ENCODE peak calls at places on chromosomes 4 and X, in eight cellular contexts. Y, R, M, F, G, B, S and O are unnamed samples.

GRCh38 chrX:53128097-53128749 is 34.3 kb downstream of the KANTR start:
- DNase-seq in G (no peak), S (no peak), F (no peak), Y (no peak), B (no peak), R (no peak), M (no peak), O (no peak)

GRCh38 chr4:184474261-184475095 is at the start of gene IRF2:
- DNase-seq in B (peak), F (peak), G (peak), Y (peak), S (peak), M (peak), R (peak), O (peak)

GRCh38 chr4:55297346-55297745 is 48.7 kb upstream of the SRD5A3 start:
- DNase-seq in G (no peak), B (no peak), R (no peak), F (peak), S (peak), Y (no peak), M (no peak), O (no peak)

GRCh38 chr4:67871867-67872266 is 11.9 kb downstream of the TMPRSS11D start:
- DNase-seq in R (no peak), B (no peak), G (no peak), S (peak), M (peak), F (peak), Y (no peak), O (no peak)

GRCh38 chr4:39576268-39576667 is 49.0 kb upstream of the UGDH start:
- DNase-seq in F (no peak), R (no peak), B (peak), M (no peak), G (no peak), S (no peak), Y (no peak), O (no peak)

GRCh38 chr4:110480031-110480549 is 4.1 kb downstream of the ENPEP start:
- DNase-seq in G (no peak), R (no peak), S (peak), F (no peak), Y (no peak), M (peak), B (no peak), O (no peak)

GRCh38 chr4:88661724-88662123 is 35.9 kb downstream of the NAP1L5 start:
- DNase-seq in Y (no peak), F (no peak), B (no peak), G (no peak), R (no peak), S (peak), M (no peak), O (no peak)

GRCh38 chr4:72931346-72931745 is 138.2 kb downstream of the COX18 start:
- DNase-seq in B (no peak), M (no peak), Y (no peak), F (no peak), G (no peak), S (no peak), R (no peak), O (no peak)

GRCh38 chrX:18577400-18577799 is 94.5 kb downstream of the RS1 start:
- DNase-seq in R (no peak), F (no peak), Y (no peak), S (no peak), B (no peak), M (no peak), G (no peak), O (no peak)

DNA sequence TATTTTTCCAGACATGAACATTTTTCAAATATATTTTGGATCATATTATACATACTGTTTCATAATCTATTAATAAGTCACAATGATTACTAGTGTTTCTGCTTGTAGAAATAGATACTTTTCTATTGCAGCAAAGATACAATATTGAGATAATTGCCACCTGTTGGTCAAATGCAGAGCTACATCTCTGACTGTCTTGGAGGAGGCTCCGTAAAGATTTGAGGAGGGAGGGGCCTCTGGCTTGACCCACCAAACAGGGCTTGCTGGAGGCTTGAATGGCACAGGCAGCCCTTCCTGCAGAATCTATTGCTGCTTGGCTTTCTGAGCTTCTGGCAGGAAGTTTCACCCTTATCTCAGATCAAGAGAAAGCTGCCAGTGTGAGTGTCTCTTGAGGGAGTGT is 99.3 kb upstream of the ARMCX2 start:
- DNase-seq in G (peak), B (peak), Y (peak), R (no peak), F (peak), S (peak), M (peak), O (no peak)
- TF ChIP-seq CTCF in G (peak), B (peak), Y (peak), R (peak), F (peak), S (peak), M (peak), O (peak)

GRCh38 chr4:135256111-135256510 is 1054.5 kb upstream of the PABPC4L start:
- DNase-seq in R (no peak), G (no peak), S (no peak), Y (no peak), B (no peak), M (no peak), F (no peak), O (no peak)
- TF ChIP-seq CTCF in R (no peak), G (no peak), S (no peak), Y (no peak), B (no peak), M (no peak), F (no peak), O (no peak)

DNA sequence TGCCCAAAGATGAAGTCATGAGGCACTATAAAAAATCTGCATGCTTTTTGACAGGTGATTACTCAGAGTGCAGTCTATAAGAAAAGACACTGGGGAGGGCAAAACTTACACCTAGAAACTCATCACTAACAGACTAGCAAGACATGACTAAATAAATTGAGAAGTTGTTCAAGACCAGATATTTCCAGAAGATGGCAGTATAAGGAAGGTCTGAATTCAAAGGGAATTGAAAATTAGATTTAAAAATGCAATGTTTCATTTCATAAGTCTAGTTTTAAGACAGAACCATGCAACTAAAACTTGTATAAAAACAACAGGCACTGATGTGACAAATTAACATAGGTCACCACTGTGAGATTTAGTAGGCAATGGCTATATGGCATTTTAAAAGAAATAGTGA is 232.5 kb upstream of the POF1B start:
- DNase-seq in M (no peak), F (no peak), Y (no peak), R (no peak), S (peak), B (no peak), G (no peak), O (no peak)
- TF ChIP-seq CTCF in M (peak), F (peak), Y (peak), R (peak), S (peak), B (peak), G (peak), O (no peak)

DNA sequence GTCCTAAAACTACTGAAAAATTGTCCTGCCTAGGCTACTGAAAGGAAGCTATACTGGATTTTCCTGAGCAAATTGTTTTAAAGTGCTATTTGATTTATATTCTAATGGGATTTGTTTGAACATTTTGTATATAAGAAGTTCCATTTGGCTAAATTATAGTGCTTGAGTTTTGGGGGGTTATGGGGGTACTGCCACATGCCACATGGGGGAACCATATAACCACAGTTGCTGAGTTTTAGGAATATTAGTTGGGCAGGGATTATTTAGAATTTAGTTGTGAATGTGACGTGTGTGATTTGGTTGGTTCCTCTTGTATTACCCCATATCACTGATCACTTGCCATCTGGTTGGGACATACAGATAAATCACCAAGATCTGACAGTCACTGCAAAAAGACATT is 224.5 kb upstream of the TAPT1 start:
- DNase-seq in G (no peak), B (no peak), Y (no peak), R (no peak), M (no peak), S (no peak), F (no peak), O (no peak)
- TF ChIP-seq CTCF in G (peak), B (peak), Y (no peak), R (no peak), M (peak), S (no peak), F (no peak), O (no peak)

GRCh38 chr4:137610960-137611359 is 78.7 kb upstream of the PCDH18 start:
- DNase-seq in F (peak), G (no peak), S (no peak), B (peak), R (no peak), M (no peak), Y (no peak), O (no peak)
- TF ChIP-seq CTCF in F (no peak), G (peak), S (peak), B (peak), R (peak), M (peak), Y (peak), O (no peak)